ENCODE peak calls at places on chromosomes 1 and 21, in five cellular contexts. P is progenitor cell of endocrine pancreas, N is activated gamma-delta T cell, L is NCI-H1436, J is posterior cingulate gyrus. O is an unnamed sample.

GRCh38 chr1:153670257-153670858 is 435 bp downstream of the ILF2 start:
- DNase-seq in L (no peak), N (no peak), J (peak), P (no peak), O (no peak)

GRCh38 chr1:78229344-78229743 is 183.6 kb downstream of the GIPC2 start:
- DNase-seq in N (no peak), L (no peak), J (no peak), P (no peak), O (no peak)

GRCh38 chr1:159779403-159779851 is 1.3 kb upstream of the DUSP23 start:
- DNase-seq in L (no peak), N (no peak), J (no peak), P (no peak), O (no peak)

GRCh38 chr1:22207605-22208264 is 64.8 kb upstream of the WNT4 start:
- DNase-seq in N (no peak), J (no peak), P (no peak), L (no peak), O (no peak)

GRCh38 chr1:44650159-44650831 is 24.0 kb downstream of the TMEM53 start:
- DNase-seq in P (no peak), L (no peak), J (no peak), N (no peak), O (no peak)

GRCh38 chr1:246567258-246568235 is 1.3 kb downstream of the CNST start:
- DNase-seq in N (no peak), L (no peak), P (no peak), J (no peak), O (no peak)

GRCh38 chr1:32900956-32901822 is at the start of gene TMEM54:
- DNase-seq in P (peak), N (no peak), L (no peak), J (no peak), O (no peak)

GRCh38 chr1:240139511-240139910 is 47.8 kb downstream of the FMN2 start:
- DNase-seq in P (no peak), J (no peak), N (no peak), L (no peak), O (no peak)

GRCh38 chr1:156886583-156887302 is 6.8 kb upstream of the PEAR1 start:
- DNase-seq in P (no peak), J (no peak), N (no peak), L (no peak), O (no peak)

GRCh38 chr1:171865106-171865505 is 23.8 kb downstream of the DNM3 start:
- DNase-seq in L (no peak), P (no peak), N (no peak), J (no peak), O (no peak)

GRCh38 chr1:168396508-168396907 is 115.8 kb downstream of the TBX19 start:
- DNase-seq in L (no peak), N (no peak), P (no peak), J (no peak), O (no peak)

GRCh38 chr1:205497351-205497750 is 7.1 kb upstream of the CDK18 start:
- DNase-seq in P (no peak), N (no peak), L (peak), J (no peak), O (no peak)

GRCh38 chr1:160542303-160542945 is 19.4 kb upstream of the SLAMF6 start:
- DNase-seq in P (no peak), N (no peak), J (no peak), L (no peak), O (no peak)

GRCh38 chr21:36589352-36589971 is 109.5 kb upstream of the SIM2 start:
- DNase-seq in N (no peak), L (no peak), J (no peak), P (no peak), O (no peak)

GRCh38 chr21:27805696-27806095 is 838.8 kb upstream of the ADAMTS5 start:
- DNase-seq in P (no peak), N (no peak), J (no peak), L (no peak), O (no peak)

GRCh38 chr1:188642585-188643168 is 1813.9 kb downstream of the PLA2G4A start:
- DNase-seq in L (peak), P (no peak), N (no peak), J (no peak), O (no peak)

GRCh38 chr1:175262646-175263045 is 70.1 kb upstream of the KIAA0040 start:
- DNase-seq in P (no peak), J (no peak), L (no peak), N (no peak), O (no peak)

GRCh38 chr1:238196516-238196915 is 305.8 kb upstream of the ZP4 start:
- DNase-seq in N (no peak), L (no peak), J (no peak), P (no peak), O (no peak)

GRCh38 chr1:9589144-9589718 is 520 bp downstream of the TMEM201 start:
- DNase-seq in L (no peak), N (no peak), P (no peak), J (no peak), O (peak)

GRCh38 chr1:193187114-193187513 is 701 bp upstream of the B3GALT2 start:
- DNase-seq in J (no peak), L (no peak), P (no peak), N (no peak), O (no peak)